ENCODE peak calls at places on chromosomes 6 and 20, in six cellular contexts. One of them, this sample, is unnamed.

GRCh38 chr20:2946988-2947961 is 74.0 kb downstream of the PTPRA start:
- DNase-seq in brain microvascular endothelial cell: peak
- DNase-seq in GM23338: no peak
- DNase-seq in GM12865: no peak
- DNase-seq in stomach: no peak
- DNase-seq in GM23248: no peak
- DNase-seq in this sample: no peak

GRCh38 chr20:44310664-44311639 is at the start of gene FITM2:
- DNase-seq in GM23338: peak
- DNase-seq in brain microvascular endothelial cell: peak
- DNase-seq in stomach: peak
- DNase-seq in GM23248: peak
- DNase-seq in GM12865: peak
- DNase-seq in this sample: peak

GRCh38 chr6:169880516-169880915 is 129.1 kb downstream of the ERMARD start:
- DNase-seq in GM23338: no peak
- DNase-seq in GM12865: no peak
- DNase-seq in stomach: no peak
- DNase-seq in GM23248: no peak
- DNase-seq in brain microvascular endothelial cell: no peak
- DNase-seq in this sample: no peak

GRCh38 chr6:158043008-158043407 is 61.3 kb downstream of the SYNJ2 start:
- DNase-seq in GM23338: no peak
- DNase-seq in stomach: no peak
- DNase-seq in brain microvascular endothelial cell: no peak
- DNase-seq in GM12865: no peak
- DNase-seq in GM23248: no peak
- DNase-seq in this sample: no peak

GRCh38 chr6:155755452-155755851 is 299.8 kb upstream of the NOX3 start:
- DNase-seq in stomach: no peak
- DNase-seq in GM23338: no peak
- DNase-seq in GM12865: no peak
- DNase-seq in brain microvascular endothelial cell: no peak
- DNase-seq in GM23248: no peak
- DNase-seq in this sample: no peak

GRCh38 chr20:63497138-63497945 is 1.5 kb downstream of the EEF1A2 start:
- DNase-seq in GM23338: no peak
- DNase-seq in stomach: no peak
- DNase-seq in brain microvascular endothelial cell: no peak
- DNase-seq in GM12865: no peak
- DNase-seq in GM23248: no peak
- DNase-seq in this sample: no peak

GRCh38 chr6:45478235-45478634 is 100.5 kb upstream of the SUPT3H start:
- DNase-seq in stomach: no peak
- DNase-seq in brain microvascular endothelial cell: no peak
- DNase-seq in GM12865: no peak
- DNase-seq in GM23248: peak
- DNase-seq in GM23338: no peak
- DNase-seq in this sample: peak

GRCh38 chr20:19603390-19603753 is 154.7 kb upstream of the RIN2 start:
- DNase-seq in GM23338: no peak
- DNase-seq in GM23248: no peak
- DNase-seq in stomach: no peak
- DNase-seq in GM12865: no peak
- DNase-seq in brain microvascular endothelial cell: no peak
- DNase-seq in this sample: no peak

GRCh38 chr6:129186988-129187387 is 304.1 kb downstream of the LAMA2 start:
- DNase-seq in GM23248: peak
- DNase-seq in GM23338: no peak
- DNase-seq in GM12865: no peak
- DNase-seq in stomach: no peak
- DNase-seq in brain microvascular endothelial cell: peak
- DNase-seq in this sample: peak

GRCh38 chr20:32443386-32443974 is 85.3 kb downstream of the ASXL1 start:
- DNase-seq in GM12865: no peak
- DNase-seq in GM23248: no peak
- DNase-seq in GM23338: no peak
- DNase-seq in brain microvascular endothelial cell: no peak
- DNase-seq in stomach: no peak
- DNase-seq in this sample: no peak

GRCh38 chr20:47586648-47587306 is 85.1 kb downstream of the NCOA3 start:
- DNase-seq in stomach: no peak
- DNase-seq in brain microvascular endothelial cell: peak
- DNase-seq in GM12865: no peak
- DNase-seq in GM23248: no peak
- DNase-seq in GM23338: peak
- DNase-seq in this sample: peak

GRCh38 chr6:45445749-45446454 is 68.2 kb upstream of the SUPT3H start:
- DNase-seq in GM23248: peak
- DNase-seq in GM23338: peak
- DNase-seq in stomach: peak
- DNase-seq in GM12865: peak
- DNase-seq in brain microvascular endothelial cell: peak
- DNase-seq in this sample: peak

GRCh38 chr6:76790881-76791280 is 672.4 kb downstream of the HTR1B start:
- DNase-seq in brain microvascular endothelial cell: no peak
- DNase-seq in GM23338: no peak
- DNase-seq in GM12865: no peak
- DNase-seq in GM23248: peak
- DNase-seq in stomach: no peak
- DNase-seq in this sample: peak

GRCh38 chr6:35737413-35738211 is 780 bp downstream of the ARMC12 start:
- DNase-seq in GM23338: peak
- DNase-seq in brain microvascular endothelial cell: peak
- DNase-seq in stomach: no peak
- DNase-seq in GM12865: peak
- DNase-seq in GM23248: peak
- DNase-seq in this sample: peak

GRCh38 chr20:4183361-4183760 is 168.0 kb upstream of the RNF24 start:
- DNase-seq in stomach: no peak
- DNase-seq in GM23338: no peak
- DNase-seq in GM23248: no peak
- DNase-seq in GM12865: no peak
- DNase-seq in brain microvascular endothelial cell: no peak
- DNase-seq in this sample: no peak

GRCh38 chr20:46746972-46747371 is 37.5 kb downstream of the SLC2A10 start:
- DNase-seq in stomach: no peak
- DNase-seq in GM12865: no peak
- DNase-seq in GM23248: peak
- DNase-seq in GM23338: no peak
- DNase-seq in brain microvascular endothelial cell: peak
- DNase-seq in this sample: peak

GRCh38 chr6:29590218-29590808 is 5.4 kb downstream of the OR2H2 start:
- DNase-seq in GM12865: no peak
- DNase-seq in GM23338: no peak
- DNase-seq in stomach: no peak
- DNase-seq in GM23248: no peak
- DNase-seq in brain microvascular endothelial cell: no peak
- DNase-seq in this sample: no peak

GRCh38 chr20:38117635-38118034 is 47.4 kb downstream of the TGM2 start:
- DNase-seq in brain microvascular endothelial cell: peak
- DNase-seq in stomach: no peak
- DNase-seq in GM23248: peak
- DNase-seq in GM12865: no peak
- DNase-seq in GM23338: no peak
- DNase-seq in this sample: peak

GRCh38 chr6:50966532-50966931 is 147.9 kb downstream of the TFAP2B start:
- DNase-seq in GM23338: no peak
- DNase-seq in stomach: no peak
- DNase-seq in brain microvascular endothelial cell: no peak
- DNase-seq in GM23248: no peak
- DNase-seq in GM12865: peak
- DNase-seq in this sample: no peak

GRCh38 chr6:55182016-55182650 is 7.8 kb downstream of the HCRTR2 start:
- DNase-seq in stomach: no peak
- DNase-seq in GM12865: peak
- DNase-seq in GM23338: no peak
- DNase-seq in brain microvascular endothelial cell: no peak
- DNase-seq in GM23248: no peak
- DNase-seq in this sample: peak

GRCh38 chr6:26027491-26028211 is 59.6 kb upstream of the HFE start:
- DNase-seq in GM23338: no peak
- DNase-seq in GM23248: no peak
- DNase-seq in stomach: no peak
- DNase-seq in GM12865: no peak
- DNase-seq in brain microvascular endothelial cell: no peak
- DNase-seq in this sample: no peak

GRCh38 chr6:119328866-119329806 is 20.4 kb downstream of the MAN1A1 start:
- DNase-seq in GM23338: no peak
- DNase-seq in brain microvascular endothelial cell: no peak
- DNase-seq in GM23248: no peak
- DNase-seq in GM12865: no peak
- DNase-seq in stomach: no peak
- DNase-seq in this sample: no peak

GRCh38 chr20:44644384-44645131 is 6.9 kb downstream of the ADA start:
- DNase-seq in stomach: no peak
- DNase-seq in GM23338: no peak
- DNase-seq in GM12865: peak
- DNase-seq in GM23248: no peak
- DNase-seq in brain microvascular endothelial cell: no peak
- DNase-seq in this sample: no peak

GRCh38 chr20:48599106-48599747 is 228.6 kb downstream of the PREX1 start:
- DNase-seq in stomach: no peak
- DNase-seq in GM23248: no peak
- DNase-seq in GM12865: no peak
- DNase-seq in GM23338: no peak
- DNase-seq in brain microvascular endothelial cell: no peak
- DNase-seq in this sample: no peak

GRCh38 chr6:1767481-1768246 is 157.9 kb downstream of the FOXC1 start:
- DNase-seq in brain microvascular endothelial cell: no peak
- DNase-seq in stomach: no peak
- DNase-seq in GM23338: no peak
- DNase-seq in GM12865: no peak
- DNase-seq in GM23248: peak
- DNase-seq in this sample: peak

GRCh38 chr6:47714802-47715201 is 16.4 kb downstream of the ADGRF4 start:
- DNase-seq in brain microvascular endothelial cell: no peak
- DNase-seq in GM23248: no peak
- DNase-seq in GM23338: no peak
- DNase-seq in stomach: no peak
- DNase-seq in GM12865: no peak
- DNase-seq in this sample: no peak

GRCh38 chr6:155273438-155273837 is 9.6 kb downstream of the CLDN20 start:
- DNase-seq in GM23248: peak
- DNase-seq in stomach: no peak
- DNase-seq in GM12865: no peak
- DNase-seq in brain microvascular endothelial cell: peak
- DNase-seq in GM23338: peak
- DNase-seq in this sample: peak

GRCh38 chr20:56422824-56423189 is 10.7 kb downstream of the CASS4 start:
- DNase-seq in stomach: no peak
- DNase-seq in GM12865: no peak
- DNase-seq in GM23338: peak
- DNase-seq in brain microvascular endothelial cell: peak
- DNase-seq in GM23248: peak
- DNase-seq in this sample: no peak

GRCh38 chr6:27065183-27065582 is 182.3 kb upstream of the PRSS16 start:
- DNase-seq in GM23338: no peak
- DNase-seq in GM23248: no peak
- DNase-seq in GM12865: no peak
- DNase-seq in stomach: no peak
- DNase-seq in brain microvascular endothelial cell: no peak
- DNase-seq in this sample: no peak

GRCh38 chr6:30617565-30618269 is at the start of gene MRPS18B:
- DNase-seq in GM23338: peak
- DNase-seq in stomach: peak
- DNase-seq in GM23248: peak
- DNase-seq in GM12865: peak
- DNase-seq in brain microvascular endothelial cell: peak
- DNase-seq in this sample: peak
- H3K4me3 ChIP-seq in GM23338: peak
- H3K4me3 ChIP-seq in stomach: peak
- H3K4me3 ChIP-seq in GM23248: peak
- H3K4me3 ChIP-seq in GM12865: peak
- H3K4me3 ChIP-seq in brain microvascular endothelial cell: peak
- H3K4me3 ChIP-seq in this sample: peak

DNA sequence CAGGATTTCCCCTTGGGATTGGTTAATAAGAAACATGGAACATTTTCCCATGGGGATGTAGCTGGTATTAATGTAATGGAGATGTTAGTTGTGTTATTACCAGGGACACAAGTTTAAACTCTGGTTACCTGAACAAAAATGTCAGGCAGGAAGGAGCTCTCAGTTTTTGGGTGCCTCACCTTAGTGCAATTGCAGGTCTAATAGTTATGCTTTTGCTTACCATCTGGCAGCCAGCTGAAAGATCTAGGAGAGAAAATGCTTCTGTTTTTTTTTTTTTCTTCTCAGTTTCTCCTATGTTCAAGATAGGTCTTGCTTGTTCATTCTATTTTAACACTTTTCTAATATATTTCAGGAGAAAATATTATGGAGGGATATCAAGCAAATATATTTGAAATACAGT is 4.1 kb upstream of the UBE2J1 start:
- DNase-seq in GM23248: no peak
- DNase-seq in brain microvascular endothelial cell: no peak
- DNase-seq in GM23338: no peak
- DNase-seq in GM12865: peak
- DNase-seq in stomach: no peak
- DNase-seq in this sample: no peak
- H3K4me3 ChIP-seq in GM23248: no peak
- H3K4me3 ChIP-seq in brain microvascular endothelial cell: no peak
- H3K4me3 ChIP-seq in GM23338: no peak
- H3K4me3 ChIP-seq in GM12865: peak
- H3K4me3 ChIP-seq in stomach: no peak
- H3K4me3 ChIP-seq in this sample: no peak

DNA sequence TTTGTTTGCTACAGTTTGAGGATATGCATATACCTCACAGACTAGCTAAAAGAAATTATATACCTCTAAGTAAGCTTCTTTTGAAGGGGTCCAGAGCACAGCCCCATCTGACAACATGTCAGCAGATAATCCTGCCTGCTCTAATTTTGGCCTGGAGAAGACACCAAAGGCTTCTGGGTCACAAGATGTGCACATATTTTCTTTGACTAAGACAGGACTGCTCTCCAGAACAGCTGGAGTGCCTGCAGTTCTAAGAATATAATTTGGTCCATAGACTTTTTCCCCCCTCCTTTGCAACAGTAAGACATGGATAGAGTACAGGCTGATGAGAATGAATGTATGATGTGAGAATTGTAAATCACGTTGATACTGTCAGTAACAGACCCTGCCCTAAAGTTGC is 107.9 kb upstream of the KCNK16 start:
- DNase-seq in GM23248: peak
- DNase-seq in GM12865: no peak
- DNase-seq in brain microvascular endothelial cell: no peak
- DNase-seq in stomach: no peak
- DNase-seq in GM23338: no peak
- DNase-seq in this sample: no peak
- H3K4me3 ChIP-seq in GM23248: no peak
- H3K4me3 ChIP-seq in GM12865: no peak
- H3K4me3 ChIP-seq in brain microvascular endothelial cell: no peak
- H3K4me3 ChIP-seq in stomach: no peak
- H3K4me3 ChIP-seq in GM23338: no peak
- H3K4me3 ChIP-seq in this sample: no peak

DNA sequence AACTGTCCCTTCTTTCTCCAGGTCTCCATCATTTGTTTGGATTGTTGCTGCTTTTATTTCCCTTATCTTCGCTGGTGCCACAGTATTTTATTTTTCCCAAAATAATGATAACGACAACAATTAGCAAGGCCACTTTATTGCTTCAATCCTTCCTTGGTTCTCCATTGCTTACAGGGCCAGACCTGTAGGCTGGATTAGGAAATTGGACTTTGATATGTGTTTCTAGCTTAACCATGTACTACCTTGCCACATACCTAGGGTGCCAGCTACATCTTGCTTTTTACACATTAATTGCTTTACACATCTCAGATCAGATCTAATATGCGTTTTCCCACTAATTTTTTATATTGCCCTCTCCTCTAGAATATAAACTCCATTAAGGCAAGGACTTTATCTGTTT is 195.4 kb downstream of the HIVEP2 start:
- DNase-seq in brain microvascular endothelial cell: no peak
- DNase-seq in GM23248: no peak
- DNase-seq in stomach: no peak
- DNase-seq in GM23338: no peak
- DNase-seq in GM12865: no peak
- DNase-seq in this sample: no peak
- H3K4me3 ChIP-seq in brain microvascular endothelial cell: no peak
- H3K4me3 ChIP-seq in GM23248: no peak
- H3K4me3 ChIP-seq in stomach: no peak
- H3K4me3 ChIP-seq in GM23338: no peak
- H3K4me3 ChIP-seq in GM12865: no peak
- H3K4me3 ChIP-seq in this sample: no peak

This sample was measured in bronchial epithelial cell.